ENCODE peak calls at places on chromosome X, in seven cellular contexts. One of them, this sample, is unnamed.

GRCh38 chrX:107574054-107574683 is 54.1 kb upstream of the PRPS1 start:
- DNase-seq in thoracic aorta: no peak
- DNase-seq in foreskin keratinocyte: peak; percentile 50
- DNase-seq in tibial nerve: no peak
- DNase-seq in CD8-positive, alpha-beta T cell: no peak
- DNase-seq in heart right ventricle: no peak
- DNase-seq in H9: no peak
- DNase-seq in this sample: no peak

GRCh38 chrX:34656467-34656841 is 631 bp downstream of the TMEM47 start:
- DNase-seq in H9: peak; percentile 36
- DNase-seq in heart right ventricle: no peak
- DNase-seq in tibial nerve: no peak
- DNase-seq in foreskin keratinocyte: no peak
- DNase-seq in CD8-positive, alpha-beta T cell: no peak
- DNase-seq in thoracic aorta: no peak
- DNase-seq in this sample: no peak

GRCh38 chrX:69095260-69095659 is 70.0 kb downstream of the PJA1 start:
- DNase-seq in tibial nerve: no peak
- DNase-seq in heart right ventricle: no peak
- DNase-seq in H9: no peak
- DNase-seq in foreskin keratinocyte: no peak
- DNase-seq in thoracic aorta: no peak
- DNase-seq in CD8-positive, alpha-beta T cell: no peak
- DNase-seq in this sample: no peak

GRCh38 chrX:136752796-136753195 is 27.9 kb downstream of the ARHGEF6 start:
- DNase-seq in tibial nerve: no peak
- DNase-seq in CD8-positive, alpha-beta T cell: no peak
- DNase-seq in heart right ventricle: no peak
- DNase-seq in foreskin keratinocyte: no peak
- DNase-seq in H9: no peak
- DNase-seq in thoracic aorta: no peak
- DNase-seq in this sample: no peak

GRCh38 chrX:29662759-29663503 is 552.4 kb upstream of the MAGEB2 start:
- DNase-seq in heart right ventricle: no peak
- DNase-seq in thoracic aorta: peak; percentile 3
- DNase-seq in foreskin keratinocyte: peak; percentile 92
- DNase-seq in H9: no peak
- DNase-seq in tibial nerve: no peak
- DNase-seq in CD8-positive, alpha-beta T cell: no peak
- DNase-seq in this sample: no peak

GRCh38 chrX:40685352-40685918 is 38.1 kb upstream of the CXorf38 start:
- DNase-seq in heart right ventricle: no peak
- DNase-seq in foreskin keratinocyte: no peak
- DNase-seq in CD8-positive, alpha-beta T cell: no peak
- DNase-seq in tibial nerve: no peak
- DNase-seq in thoracic aorta: no peak
- DNase-seq in H9: no peak
- DNase-seq in this sample: no peak

GRCh38 chrX:38232287-38232686 is 11.6 kb upstream of the SRPX start:
- DNase-seq in tibial nerve: no peak
- DNase-seq in heart right ventricle: no peak
- DNase-seq in foreskin keratinocyte: peak; percentile 83
- DNase-seq in thoracic aorta: no peak
- DNase-seq in H9: no peak
- DNase-seq in CD8-positive, alpha-beta T cell: no peak
- DNase-seq in this sample: no peak

GRCh38 chrX:48715066-48715465 is 18.5 kb downstream of the SUV39H1 start:
- DNase-seq in H9: no peak
- DNase-seq in thoracic aorta: no peak
- DNase-seq in CD8-positive, alpha-beta T cell: no peak
- DNase-seq in tibial nerve: no peak
- DNase-seq in heart right ventricle: no peak
- DNase-seq in foreskin keratinocyte: no peak
- DNase-seq in this sample: no peak

GRCh38 chrX:1480082-1480785 is 27.5 kb upstream of the ASMTL start:
- DNase-seq in thoracic aorta: no peak
- DNase-seq in H9: no peak
- DNase-seq in foreskin keratinocyte: no peak
- DNase-seq in CD8-positive, alpha-beta T cell: no peak
- DNase-seq in heart right ventricle: peak; percentile 0
- DNase-seq in tibial nerve: no peak
- DNase-seq in this sample: no peak

GRCh38 chrX:45517090-45517973 is 316.7 kb upstream of the DIPK2B start:
- DNase-seq in foreskin keratinocyte: peak; percentile 76
- DNase-seq in heart right ventricle: no peak
- DNase-seq in H9: no peak
- DNase-seq in thoracic aorta: no peak
- DNase-seq in CD8-positive, alpha-beta T cell: no peak
- DNase-seq in tibial nerve: no peak
- DNase-seq in this sample: no peak

GRCh38 chrX:46198858-46199257 is 346.4 kb downstream of the ZNF674 start:
- DNase-seq in tibial nerve: no peak
- DNase-seq in heart right ventricle: no peak
- DNase-seq in thoracic aorta: no peak
- DNase-seq in H9: no peak
- DNase-seq in foreskin keratinocyte: no peak
- DNase-seq in CD8-positive, alpha-beta T cell: no peak
- DNase-seq in this sample: no peak

DNA sequence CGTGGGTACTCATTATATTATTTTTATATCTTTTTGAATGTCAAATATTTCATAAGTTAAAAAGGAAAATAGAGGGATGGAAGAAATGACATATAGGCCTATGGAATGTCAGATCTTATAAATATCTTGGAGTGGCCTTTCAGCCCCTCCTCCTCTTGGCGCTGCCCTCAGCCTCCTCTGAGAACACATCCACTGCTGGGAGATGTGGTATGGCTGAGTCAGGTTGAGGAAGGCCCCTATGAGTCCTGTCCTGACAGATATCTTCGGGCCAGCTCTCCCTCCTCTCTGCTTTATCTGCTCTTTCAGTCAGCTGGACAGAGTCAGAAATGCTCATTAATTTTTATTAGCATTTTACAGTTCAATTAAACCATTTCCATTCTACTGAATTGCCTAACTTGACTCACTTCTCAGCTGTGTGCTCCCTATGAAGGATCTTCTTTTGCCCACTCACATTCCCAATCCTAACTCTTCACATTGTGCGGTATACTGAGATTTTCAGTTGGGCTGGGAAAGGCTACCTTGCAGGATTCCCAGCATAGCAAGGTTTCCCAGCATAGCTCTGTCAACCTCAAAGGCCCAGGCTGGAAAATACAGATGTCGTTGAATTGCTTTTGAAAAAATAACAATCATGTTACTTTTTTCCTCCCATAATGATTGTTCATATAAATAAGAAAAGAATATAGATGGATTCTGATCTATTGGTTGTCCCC is 128.0 kb downstream of the ARHGEF9 start:
- DNase-seq in foreskin keratinocyte: peak; percentile 66
- DNase-seq in heart right ventricle: no peak
- DNase-seq in tibial nerve: no peak
- DNase-seq in H9: no peak
- DNase-seq in CD8-positive, alpha-beta T cell: no peak
- DNase-seq in thoracic aorta: no peak
- DNase-seq in this sample: no peak
- H3K27ac ChIP-seq in foreskin keratinocyte: no peak overlapping the region
- H3K27ac ChIP-seq in heart right ventricle: peak overlapping the region; percentile 76
- H3K27ac ChIP-seq in tibial nerve: no peak overlapping the region
- H3K27ac ChIP-seq in H9: no peak overlapping the region
- H3K27ac ChIP-seq in CD8-positive, alpha-beta T cell: no peak overlapping the region
- H3K27ac ChIP-seq in thoracic aorta: peak overlapping the region; percentile 84
- H3K27ac ChIP-seq in this sample: no peak overlapping the region

DNA sequence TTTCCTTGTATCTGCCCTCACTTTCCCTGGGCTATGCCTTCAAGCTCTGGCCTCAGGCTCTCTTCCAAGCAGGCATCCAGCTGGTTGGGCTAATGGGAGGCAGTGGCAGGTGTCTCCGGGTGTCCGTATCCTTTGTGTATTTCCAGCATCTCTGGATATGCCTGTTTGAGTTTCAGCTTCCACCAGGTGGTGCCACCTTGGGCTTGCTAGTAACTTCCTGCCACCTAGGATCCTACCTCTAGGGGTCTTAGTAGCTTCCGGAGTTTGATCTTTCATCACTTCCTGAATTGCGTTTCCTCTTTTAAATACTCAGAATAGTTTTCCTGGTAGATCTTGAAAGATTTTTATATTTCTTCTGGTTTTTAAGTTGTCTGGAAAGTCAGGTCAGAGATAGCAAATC is 23.2 kb upstream of the ANOS1 start:
- DNase-seq in tibial nerve: no peak
- DNase-seq in heart right ventricle: no peak
- DNase-seq in thoracic aorta: no peak
- DNase-seq in foreskin keratinocyte: no peak
- DNase-seq in H9: no peak
- DNase-seq in CD8-positive, alpha-beta T cell: no peak
- DNase-seq in this sample: no peak
- H3K27ac ChIP-seq in tibial nerve: no peak overlapping the region
- H3K27ac ChIP-seq in heart right ventricle: no peak overlapping the region
- H3K27ac ChIP-seq in thoracic aorta: no peak overlapping the region
- H3K27ac ChIP-seq in foreskin keratinocyte: no peak overlapping the region
- H3K27ac ChIP-seq in H9: no peak overlapping the region
- H3K27ac ChIP-seq in CD8-positive, alpha-beta T cell: no peak overlapping the region
- H3K27ac ChIP-seq in this sample: no peak overlapping the region

GRCh38 chrX:35664838-35665237 is 133.3 kb upstream of the MAGEB16 start:
- DNase-seq in H9: no peak
- DNase-seq in tibial nerve: no peak
- DNase-seq in CD8-positive, alpha-beta T cell: no peak
- DNase-seq in foreskin keratinocyte: no peak
- DNase-seq in thoracic aorta: no peak
- DNase-seq in heart right ventricle: no peak
- DNase-seq in this sample: no peak

GRCh38 chrX:35670894-35671293 is 127.2 kb upstream of the MAGEB16 start:
- DNase-seq in H9: no peak
- DNase-seq in thoracic aorta: no peak
- DNase-seq in foreskin keratinocyte: no peak
- DNase-seq in CD8-positive, alpha-beta T cell: no peak
- DNase-seq in heart right ventricle: no peak
- DNase-seq in tibial nerve: no peak
- DNase-seq in this sample: no peak

DNA sequence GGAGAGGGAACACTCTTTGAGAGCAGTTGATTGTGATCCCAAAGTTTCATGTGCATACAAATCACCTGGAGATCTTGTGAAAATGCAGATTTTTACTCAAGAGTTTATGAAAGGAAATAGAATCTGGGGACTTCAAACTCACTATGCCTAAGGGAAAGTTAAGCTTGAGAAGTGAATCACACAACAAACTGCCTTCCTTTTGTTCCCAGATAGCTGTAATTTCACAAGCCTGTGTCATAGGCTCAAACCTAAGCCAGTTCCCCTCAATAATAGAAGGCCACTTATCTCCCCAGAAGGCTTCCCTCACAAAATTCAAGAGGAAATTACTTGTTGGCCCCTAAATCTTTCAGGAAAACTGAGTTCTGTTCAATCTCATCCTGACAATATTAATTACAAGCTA is 132.8 kb upstream of the MAGEB16 start:
- DNase-seq in foreskin keratinocyte: peak; percentile 50
- DNase-seq in heart right ventricle: no peak
- DNase-seq in H9: no peak
- DNase-seq in CD8-positive, alpha-beta T cell: no peak
- DNase-seq in thoracic aorta: no peak
- DNase-seq in tibial nerve: no peak
- DNase-seq in this sample: no peak
- H3K27ac ChIP-seq in foreskin keratinocyte: no peak overlapping the region
- H3K27ac ChIP-seq in heart right ventricle: no peak overlapping the region
- H3K27ac ChIP-seq in H9: no peak overlapping the region
- H3K27ac ChIP-seq in CD8-positive, alpha-beta T cell: no peak overlapping the region
- H3K27ac ChIP-seq in thoracic aorta: no peak overlapping the region
- H3K27ac ChIP-seq in tibial nerve: no peak overlapping the region
- H3K27ac ChIP-seq in this sample: no peak overlapping the region

DNA sequence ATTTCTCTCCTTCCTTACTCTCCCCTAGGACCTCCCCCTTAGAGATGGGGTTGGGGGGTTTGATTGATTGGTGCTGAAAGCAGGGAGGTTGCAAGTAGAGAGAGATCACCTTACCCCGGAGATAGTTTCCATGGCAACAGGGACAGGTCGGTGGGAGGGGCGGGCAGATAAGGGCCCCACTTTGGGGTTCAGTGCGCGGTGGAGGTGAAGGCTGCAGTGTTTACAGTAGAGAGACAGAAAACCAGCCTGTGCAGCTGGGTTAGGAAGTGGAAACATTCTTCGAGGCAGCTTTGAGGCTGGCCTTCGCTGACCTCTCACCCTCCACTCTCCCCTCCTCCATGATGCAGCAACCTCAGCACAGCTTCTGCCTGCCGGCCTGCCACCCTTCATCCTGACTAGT is 647.2 kb downstream of the BCOR start:
- DNase-seq in CD8-positive, alpha-beta T cell: peak; percentile 20
- DNase-seq in heart right ventricle: no peak
- DNase-seq in foreskin keratinocyte: no peak
- DNase-seq in H9: no peak
- DNase-seq in thoracic aorta: no peak
- DNase-seq in tibial nerve: no peak
- DNase-seq in this sample: no peak
- H3K27ac ChIP-seq in CD8-positive, alpha-beta T cell: no peak overlapping the region
- H3K27ac ChIP-seq in heart right ventricle: no peak overlapping the region
- H3K27ac ChIP-seq in foreskin keratinocyte: no peak overlapping the region
- H3K27ac ChIP-seq in H9: no peak overlapping the region
- H3K27ac ChIP-seq in thoracic aorta: no peak overlapping the region
- H3K27ac ChIP-seq in tibial nerve: no peak overlapping the region
- H3K27ac ChIP-seq in this sample: no peak overlapping the region